ENCODE peak calls at places on chromosomes 4 and X, in five cellular contexts. Y is GM12892, E is tibial nerve, K is adrenal gland, G is ovary. B is an unnamed sample.

GRCh38 chr4:124633285-124633941 is 79.1 kb downstream of the ANKRD50 start:
- DNase-seq in K (no peak), E (no peak), Y (no peak), G (no peak), B (no peak)

GRCh38 chrX:85244411-85245210 is 820 bp downstream of the ZNF711 start:
- DNase-seq in Y (no peak), E (no peak), G (peak; percentile 14), K (peak; percentile 17), B (no peak)

GRCh38 chrX:118698516-118699247 is 28.7 kb upstream of the IL13RA1 start:
- DNase-seq in K (no peak), Y (no peak), E (no peak), G (no peak), B (no peak)

GRCh38 chr4:151541438-151542071 is 132.6 kb downstream of the FHIP1A start:
- DNase-seq in E (no peak), G (no peak), Y (no peak), K (no peak), B (no peak)

GRCh38 chr4:185066179-185066578 is 47.9 kb downstream of the HELT start:
- DNase-seq in E (no peak), Y (no peak), K (no peak), G (no peak), B (no peak)

GRCh38 chr4:8144359-8144758 is 14.3 kb downstream of the ABLIM2 start:
- DNase-seq in G (no peak), K (peak; percentile 51), E (no peak), Y (no peak), B (no peak)

GRCh38 chrX:139862208-139862607 is 70.6 kb downstream of the ATP11C start:
- DNase-seq in K (no peak), G (no peak), E (no peak), Y (no peak), B (no peak)

GRCh38 chrX:131617182-131617581 is 73.3 kb downstream of the OR13H1 start:
- DNase-seq in G (no peak), K (no peak), Y (no peak), E (no peak), B (no peak)

GRCh38 chrX:20285513-20285912 is 18.8 kb upstream of the RPS6KA3 start:
- DNase-seq in Y (no peak), E (no peak), G (no peak), K (no peak), B (no peak)

GRCh38 chr4:81375745-81376144 is 96.0 kb downstream of the RASGEF1B start:
- DNase-seq in E (no peak), G (no peak), K (no peak), Y (no peak), B (no peak)

GRCh38 chr4:8391972-8392371 is 48.6 kb downstream of the ACOX3 start:
- DNase-seq in G (peak; percentile 81), K (no peak), E (no peak), Y (peak; percentile 49), B (peak; percentile 30)

GRCh38 chrX:95885074-95885473 is 799.6 kb upstream of the DIAPH2 start:
- DNase-seq in E (no peak), K (no peak), Y (no peak), G (peak; percentile 16), B (no peak)

GRCh38 chr4:97104006-97104405 is 1039.3 kb downstream of the STPG2 start:
- DNase-seq in K (no peak), G (no peak), E (no peak), Y (no peak), B (no peak)

GRCh38 chrX:53184836-53185235 is 40.2 kb downstream of the KDM5C start:
- DNase-seq in E (no peak), Y (no peak), G (no peak), K (no peak), B (no peak)

GRCh38 chr4:7291372-7292135 is 99.2 kb downstream of the SORCS2 start:
- DNase-seq in G (peak; percentile 37), Y (no peak), K (no peak), E (peak; percentile 53), B (no peak)

GRCh38 chr4:142435599-142436235 is 410.4 kb downstream of the INPP4B start:
- DNase-seq in K (no peak), E (no peak), G (no peak), Y (no peak), B (no peak)

GRCh38 chrX:79147477-79147876 is 3.0 kb downstream of the GPR174 start:
- DNase-seq in G (no peak), Y (no peak), E (no peak), K (no peak), B (no peak)

GRCh38 chrX:48737213-48737938 is 24.2 kb upstream of the GLOD5 start:
- DNase-seq in K (peak; percentile 89), G (peak; percentile 92), Y (peak; percentile 66), E (peak; percentile 73), B (peak; percentile 45)
- TF ChIP-seq POLR2A in K (peak; percentile 40), G (peak; percentile 53), Y (peak; percentile 70), E (peak; percentile 61), B (no peak)

DNA sequence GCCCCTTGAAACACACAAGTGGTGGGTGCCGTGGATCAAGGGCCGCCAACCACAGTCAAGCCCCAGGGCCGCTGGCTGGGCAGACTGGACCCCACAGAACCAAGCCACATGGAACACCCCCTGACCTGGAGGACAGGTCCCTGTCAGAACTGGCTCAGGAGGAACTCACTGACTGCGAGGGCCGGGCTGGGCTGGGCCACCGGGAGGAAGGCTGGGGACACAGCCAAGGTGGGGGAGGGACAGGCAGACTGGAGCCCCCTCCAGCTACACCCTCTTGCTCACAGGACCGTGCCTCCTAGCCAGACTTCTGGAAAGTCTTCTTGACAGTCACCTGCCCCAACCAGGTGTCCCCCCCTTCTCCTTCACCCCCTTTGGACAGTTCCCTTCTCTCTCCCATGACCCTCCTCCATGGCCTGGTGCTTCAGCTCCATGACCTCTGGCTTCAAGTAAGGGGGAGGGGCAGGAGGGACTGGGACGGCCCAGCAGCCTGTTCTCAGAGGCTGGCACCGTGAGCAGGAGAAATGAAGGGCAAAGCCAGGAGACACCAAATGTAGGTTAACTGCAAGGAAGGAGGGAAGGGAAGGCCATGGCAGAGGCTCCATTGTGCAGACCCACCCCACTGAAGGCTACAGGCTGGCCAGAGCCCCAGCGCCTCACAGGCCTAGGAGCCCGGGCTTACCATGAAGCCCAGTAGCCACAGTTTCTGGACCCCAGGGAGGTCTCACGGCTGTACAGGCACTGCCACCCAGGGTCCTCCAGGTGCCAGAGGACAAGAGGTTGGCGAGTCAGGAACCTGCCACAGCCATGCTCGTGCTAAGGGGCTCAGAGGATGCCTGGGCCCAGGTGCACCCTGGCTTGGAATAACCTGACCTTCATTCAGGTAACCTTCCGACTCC is 22.6 kb upstream of the DUSP9 start:
- DNase-seq in E (no peak), Y (no peak), G (no peak), K (no peak), B (no peak)
- TF ChIP-seq POLR2A in E (no peak), Y (no peak), G (no peak), K (no peak), B (no peak)

GRCh38 chr4:338759-339097 is 1.1 kb downstream of the ZNF141 start:
- DNase-seq in E (no peak), K (no peak), Y (no peak), G (no peak), B (no peak)
- TF ChIP-seq POLR2A in E (no peak), K (no peak), Y (no peak), G (no peak), B (no peak)

DNA sequence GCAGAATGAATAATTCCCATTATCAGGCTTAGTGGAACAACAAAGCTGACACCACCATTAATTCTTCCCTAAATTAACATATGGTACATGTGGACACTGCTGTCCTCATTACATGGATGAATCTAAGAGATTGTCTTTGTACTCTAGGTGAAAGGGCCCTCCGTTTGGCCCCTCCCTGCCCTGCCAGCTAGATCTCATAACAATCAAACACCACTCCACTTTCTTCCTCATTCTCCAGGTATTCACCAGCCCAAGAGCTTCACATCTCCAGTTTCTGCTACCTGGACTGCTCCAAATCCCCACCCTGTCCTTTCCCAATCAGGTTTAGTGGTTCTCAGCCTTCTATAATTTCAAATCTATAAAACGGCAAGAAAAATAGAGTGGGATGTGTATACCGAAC is 3.8 kb downstream of the HSD17B11 start:
- DNase-seq in K (no peak), Y (no peak), E (no peak), G (no peak), B (no peak)
- TF ChIP-seq POLR2A in K (no peak), Y (no peak), E (no peak), G (no peak), B (no peak)

GRCh38 chr4:102552781-102553180 is 51.6 kb downstream of the NFKB1 start:
- DNase-seq in E (no peak), Y (no peak), G (no peak), K (no peak), B (no peak)

GRCh38 chr4:102551946-102552575 is 50.9 kb downstream of the NFKB1 start:
- DNase-seq in Y (no peak), G (no peak), E (no peak), K (no peak), B (no peak)

GRCh38 chr4:102543529-102543928 is 42.4 kb downstream of the NFKB1 start:
- DNase-seq in G (no peak), K (no peak), Y (no peak), E (no peak), B (no peak)

GRCh38 chr4:102546635-102547034 is 45.5 kb downstream of the NFKB1 start:
- DNase-seq in K (no peak), E (no peak), Y (no peak), G (no peak), B (no peak)

DNA sequence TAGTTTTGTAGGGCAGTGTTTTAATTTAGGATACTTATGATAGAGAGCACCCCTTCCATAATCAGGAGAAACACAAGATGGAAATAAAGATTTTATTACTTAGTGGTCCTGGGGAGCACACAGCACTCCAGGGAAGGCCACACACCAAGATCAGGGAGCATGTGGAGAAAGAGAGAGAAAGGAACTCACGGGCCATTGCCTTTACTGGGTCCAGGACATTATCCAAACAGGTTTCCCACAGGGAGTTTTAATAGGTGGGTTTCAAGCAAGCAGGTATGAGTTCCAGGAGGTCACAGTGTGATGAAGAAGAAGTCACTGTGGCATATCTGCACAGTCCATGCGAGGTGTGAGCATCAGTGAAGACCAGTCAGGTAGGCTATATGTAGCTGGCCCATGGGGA is 46.8 kb downstream of the NFKB1 start:
- DNase-seq in G (no peak), E (no peak), Y (no peak), K (no peak), B (no peak)
- TF ChIP-seq POLR2A in G (no peak), E (no peak), Y (no peak), K (no peak), B (no peak)

GRCh38 chr4:73872331-73873108 is 3.3 kb downstream of the CXCL1 start:
- DNase-seq in G (no peak), E (no peak), K (no peak), Y (no peak), B (no peak)
- TF ChIP-seq POLR2A in G (no peak), E (no peak), K (no peak), Y (no peak), B (no peak)

GRCh38 chrX:25011589-25012432 is 4.0 kb downstream of the ARX start:
- DNase-seq in Y (no peak), E (no peak), G (peak; percentile 43), K (no peak), B (no peak)
- TF ChIP-seq POLR2A in Y (no peak), E (no peak), G (no peak), K (no peak), B (no peak)

GRCh38 chrX:38403834-38404233 is 51.4 kb downstream of the OTC start:
- DNase-seq in G (no peak), K (no peak), Y (no peak), E (no peak), B (no peak)

DNA sequence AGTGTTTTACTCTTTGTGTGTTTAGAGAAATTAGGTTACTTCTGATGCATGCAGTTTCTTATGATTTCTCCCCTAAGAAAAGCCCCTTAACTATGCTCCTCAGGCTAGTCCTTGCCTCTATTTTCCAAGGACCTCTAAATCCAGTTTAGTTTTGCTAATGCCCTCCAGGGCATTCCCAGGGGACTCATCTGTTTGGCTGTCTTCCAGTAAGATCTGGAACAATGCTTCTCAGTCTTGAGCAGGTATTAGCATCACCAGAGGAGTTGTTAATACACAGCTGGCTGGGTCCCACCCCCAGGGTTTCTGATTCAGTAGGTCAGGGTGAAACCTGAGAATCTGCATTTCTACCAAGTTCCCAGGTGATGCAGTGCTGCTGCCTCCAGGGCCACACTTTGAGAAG is 56.9 kb downstream of the OTC start:
- DNase-seq in Y (no peak), G (no peak), K (no peak), E (no peak), B (no peak)
- TF ChIP-seq POLR2A in Y (no peak), G (no peak), K (no peak), E (no peak), B (no peak)